ENCODE peak calls at places on chromosomes 12 and 14, in five cellular contexts. V is Panc1, P is breast epithelium, G is GM12878, E is suprapubic skin. R is an unnamed sample.

GRCh38 chr12:4050340-4050739 is 177.1 kb upstream of the PARP11 start:
- DNase-seq in P (no peak), E (no peak), V (no peak), G (no peak), R (no peak)

GRCh38 chr12:49952396-49953055 is 2.0 kb downstream of the AQP2 start:
- DNase-seq in G (no peak), V (no peak), P (no peak), E (no peak), R (peak; percentile 46)

GRCh38 chr12:5481645-5482044 is 49.7 kb downstream of the NTF3 start:
- DNase-seq in G (no peak), E (no peak), P (no peak), V (no peak), R (no peak)

GRCh38 chr14:95217391-95217900 is 60.1 kb upstream of the DICER1 start:
- DNase-seq in P (no peak), E (no peak), G (no peak), V (no peak), R (no peak)

GRCh38 chr12:45214739-45215418 is 1.0 kb upstream of the ANO6 start:
- DNase-seq in P (no peak), E (no peak), V (no peak), G (no peak), R (no peak)

GRCh38 chr12:121223283-121223946 is 13.5 kb downstream of the P2RX4 start:
- DNase-seq in V (no peak), P (no peak), E (no peak), G (no peak), R (no peak)

GRCh38 chr12:51051787-51052186 is 3.7 kb downstream of the LETMD1 start:
- DNase-seq in P (no peak), V (no peak), G (no peak), E (no peak), R (no peak)

GRCh38 chr12:16325426-16325825 is 22.0 kb upstream of the MGST1 start:
- DNase-seq in V (no peak), P (no peak), E (no peak), G (no peak), R (no peak)

GRCh38 chr12:67650127-67650495 is 1.6 kb downstream of the DYRK2 start:
- DNase-seq in E (no peak), G (no peak), P (no peak), V (no peak), R (peak; percentile 21)

GRCh38 chr14:68807148-68807600 is 14.3 kb upstream of the ZFP36L1 start:
- DNase-seq in P (peak; percentile 57), E (peak; percentile 81), V (no peak), G (no peak), R (peak; percentile 55)

GRCh38 chr12:18090093-18090492 is at the start of gene RERGL:
- DNase-seq in E (no peak), G (no peak), V (no peak), P (no peak), R (no peak)

GRCh38 chr12:632102-632696 is 31.0 kb downstream of the NINJ2 start:
- DNase-seq in V (peak; percentile 56), P (peak; percentile 50), E (no peak), G (no peak), R (peak; percentile 66)

GRCh38 chr14:77498984-77499527 is 440 bp upstream of the ISM2 start:
- DNase-seq in E (no peak), V (no peak), G (no peak), P (no peak), R (no peak)

GRCh38 chr14:72554401-72554800 is 339.5 kb downstream of the DPF3 start:
- DNase-seq in G (no peak), P (no peak), V (no peak), E (no peak), R (no peak)

GRCh38 chr12:49366652-49367380 is 446 bp upstream of the SPATS2 start:
- DNase-seq in G (peak; percentile 73), V (no peak), E (peak; percentile 92), P (peak; percentile 68), R (peak; percentile 97)

GRCh38 chr14:26261368-26262122 is 336.3 kb downstream of the NOVA1 start:
- DNase-seq in G (no peak), E (no peak), P (no peak), V (no peak), R (no peak)

GRCh38 chr12:103645202-103645601 is 58.1 kb downstream of the STAB2 start:
- DNase-seq in V (no peak), E (no peak), P (no peak), G (no peak), R (no peak)

GRCh38 chr12:100404769-100405407 is 48.0 kb downstream of the SLC17A8 start:
- DNase-seq in G (peak; percentile 11), P (no peak), V (peak; percentile 10), E (no peak), R (no peak)

GRCh38 chr12:56104815-56105476 is 587 bp downstream of the PA2G4 start:
- DNase-seq in P (no peak), V (no peak), E (peak; percentile 84), G (no peak), R (peak; percentile 87)

GRCh38 chr12:69101505-69101904 is 137.9 kb upstream of the CPSF6 start:
- DNase-seq in E (no peak), G (no peak), P (no peak), V (no peak), R (no peak)

GRCh38 chr12:3119745-3120660 is 42.8 kb downstream of the TSPAN9 start:
- DNase-seq in G (no peak), P (peak; percentile 82), V (no peak), E (no peak), R (peak; percentile 34)

GRCh38 chr14:73591690-73592448 is at the start of gene ACOT4:
- DNase-seq in G (no peak), E (no peak), V (no peak), P (no peak), R (peak; percentile 23)

GRCh38 chr14:67409461-67409860 is 2.5 kb downstream of the PLEK2 start:
- DNase-seq in G (no peak), V (no peak), P (no peak), E (no peak), R (no peak)

GRCh38 chr14:75927564-75928087 is 54.2 kb downstream of the TGFB3 start:
- DNase-seq in P (no peak), G (no peak), V (no peak), E (no peak), R (no peak)

GRCh38 chr14:68703093-68703492 is 89.8 kb downstream of the ZFP36L1 start:
- DNase-seq in V (no peak), P (no peak), E (no peak), G (no peak), R (peak; percentile 75)

GRCh38 chr12:99201906-99202645 is 445.5 kb upstream of the GARIN6 start:
- DNase-seq in V (no peak), P (no peak), E (no peak), G (no peak), R (no peak)

GRCh38 chr14:104595116-104595675 is 9.4 kb downstream of the TMEM179 start:
- DNase-seq in G (no peak), P (no peak), V (no peak), E (no peak), R (no peak)

GRCh38 chr14:70641548-70642312 is at the start of gene TTC9:
- DNase-seq in V (no peak), E (no peak), P (no peak), G (no peak), R (peak; percentile 25)

GRCh38 chr12:79546461-79547043 is 144.2 kb downstream of the PAWR start:
- DNase-seq in P (no peak), G (no peak), V (no peak), E (no peak), R (no peak)

GRCh38 chr12:70719672-70720420 is 82.6 kb upstream of the PTPRB start:
- DNase-seq in E (no peak), P (no peak), G (no peak), V (peak; percentile 20), R (no peak)

GRCh38 chr14:40312296-40312695 is 880.1 kb upstream of the FBXO33 start:
- DNase-seq in E (no peak), P (no peak), G (no peak), V (no peak), R (no peak)
- H3K9me3 ChIP-seq in E (no peaks in the 10 kb centered on the region), P (no peaks in the 10 kb centered on the region), G (no peaks in the 10 kb centered on the region), V (no peaks in the 10 kb centered on the region), R (no peaks in the 10 kb centered on the region)

GRCh38 chr14:100804138-100804537 is 21.8 kb upstream of the MEG3 start:
- DNase-seq in P (no peak), V (no peak), E (no peak), G (no peak), R (no peak)
- H3K36me3 ChIP-seq in P (no peaks in the 10 kb centered on the region), V (no peaks in the 10 kb centered on the region), E (no peaks in the 10 kb centered on the region), G (no peaks in the 10 kb centered on the region), R (no peaks in the 10 kb centered on the region)

GRCh38 chr12:124456133-124456651 is 111.2 kb downstream of the NCOR2 start:
- DNase-seq in V (no peak), P (no peak), G (no peak), E (no peak), R (no peak)

GRCh38 chr12:124456652-124457152 is 110.7 kb downstream of the NCOR2 start:
- DNase-seq in E (no peak), P (no peak), V (no peak), G (no peak), R (peak; percentile 74)

GRCh38 chr12:124458220-124458991 is 109.0 kb downstream of the NCOR2 start:
- DNase-seq in V (no peak), P (no peak), G (no peak), E (no peak), R (no peak)

GRCh38 chr12:124458992-124459851 is 108.2 kb downstream of the NCOR2 start:
- DNase-seq in E (no peak), P (no peak), G (no peak), V (no peak), R (no peak)

DNA sequence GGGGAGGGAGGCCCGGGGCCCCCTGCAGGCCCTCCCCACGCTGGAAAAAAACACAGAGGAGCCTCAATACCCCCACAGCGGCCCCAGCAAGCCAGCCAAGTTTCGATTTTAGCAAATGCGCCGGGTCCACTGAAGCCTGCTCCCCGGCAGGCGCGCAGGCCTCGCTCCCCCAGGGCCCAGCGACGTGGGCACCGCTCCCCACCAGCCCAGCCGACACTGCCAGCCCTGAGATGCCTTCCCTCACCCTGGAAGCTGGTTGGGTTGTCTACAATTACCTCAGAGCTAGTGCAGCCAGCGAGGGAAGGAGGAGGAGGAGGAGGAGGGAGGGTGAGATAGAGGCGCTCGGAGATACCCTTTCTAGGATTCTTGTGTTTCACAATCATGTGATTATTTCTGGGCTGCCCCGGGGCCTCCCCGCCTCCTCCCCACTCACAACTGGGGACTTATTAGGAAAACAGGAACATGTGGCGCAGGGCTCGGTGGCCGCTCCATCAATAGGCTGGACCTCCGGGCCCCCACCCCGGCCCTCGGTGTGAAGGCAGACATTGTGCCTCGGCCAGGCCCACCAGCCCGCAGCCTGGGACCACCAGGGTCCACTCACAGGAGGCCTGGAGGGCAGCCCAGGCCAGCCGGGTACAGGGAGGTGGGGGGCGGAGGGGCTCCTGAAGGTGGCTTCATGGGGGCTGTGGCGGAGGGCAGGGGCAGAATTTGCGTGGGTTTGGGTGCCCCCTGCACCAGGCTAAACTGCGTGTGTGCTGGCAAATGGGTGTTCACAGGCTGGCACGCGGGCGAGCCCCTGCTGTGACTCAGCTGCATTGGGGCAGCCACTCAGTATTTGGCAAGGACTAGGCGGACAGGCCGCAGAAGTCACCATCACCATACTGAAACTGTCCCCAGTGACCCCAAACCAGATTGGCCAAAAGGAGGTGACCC is 109.9 kb downstream of the NCOR2 start:
- DNase-seq in V (no peak), E (peak; percentile 94), G (no peak), P (peak; percentile 87), R (peak; percentile 87)
- TF ChIP-seq POLR2AphosphoS5 in V (no peak), E (no peak), G (no peak), P (peak; percentile 12), R (no peak)

DNA sequence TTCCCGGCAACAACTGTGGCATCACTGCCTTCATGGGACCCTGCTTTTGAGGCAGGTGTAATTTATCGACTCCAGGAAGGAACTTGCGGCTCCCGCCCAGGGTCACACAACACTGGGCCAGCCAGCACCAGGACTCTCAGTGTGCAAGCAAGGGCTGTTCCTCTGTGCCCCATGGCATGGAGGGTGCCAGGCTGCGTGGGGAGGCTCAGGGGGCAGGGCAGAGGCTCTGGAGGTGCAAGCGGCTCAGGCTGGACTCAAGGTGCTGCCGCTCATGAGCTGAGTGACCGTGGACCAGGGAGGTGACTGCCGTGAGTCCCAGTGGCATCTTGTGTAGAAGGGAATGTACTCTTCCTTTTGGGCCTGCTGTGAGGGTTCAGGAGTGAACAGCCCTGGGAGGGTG is 57.6 kb downstream of the SLC24A4 start:
- DNase-seq in E (no peak), P (no peak), V (no peak), G (no peak), R (no peak)
- H3K9me3 ChIP-seq in E (no peaks in the 10 kb centered on the region), P (no peaks in the 10 kb centered on the region), V (no peaks in the 10 kb centered on the region), G (no peaks in the 10 kb centered on the region), R (no peaks in the 10 kb centered on the region)

R was measured in upper lobe of left lung.